ENCODE peak calls at places on chromosomes 7 and 10, in eight cellular contexts. X is spleen, S is transverse colon, Z is sigmoid colon, Y is prostate gland, A is Panc1, V is HCT116, T is stomach. U is an unnamed sample.

GRCh38 chr10:57880441-57881301 is 387.0 kb downstream of the IPMK start:
- DNase-seq in X (no peak), S (no peak), Z (no peak), Y (no peak), A (no peak), V (no peak), T (no peak), U (no peak)

GRCh38 chr7:115499966-115500365 is 530.6 kb downstream of the TFEC start:
- DNase-seq in X (no peak), S (no peak), Z (no peak), Y (no peak), A (no peak), V (no peak), T (no peak), U (no peak)

GRCh38 chr10:113497203-113497602 is 55.6 kb upstream of the HABP2 start:
- DNase-seq in X (no peak), S (no peak), Z (no peak), Y (no peak), A (no peak), V (no peak), T (no peak), U (no peak)

GRCh38 chr10:79354141-79354540 is 6.9 kb downstream of the PPIF start:
- DNase-seq in X (no peak), S (no peak), Z (no peak), Y (no peak), A (no peak), V (no peak), T (no peak), U (no peak)

GRCh38 chr10:82742478-82742877 is 867.5 kb downstream of the NRG3 start:
- DNase-seq in X (no peak), S (no peak), Z (no peak), Y (no peak), A (peak; percentile 2), V (no peak), T (peak; percentile 34), U (no peak)

GRCh38 chr10:43055217-43055616 is 21.7 kb upstream of the RET start:
- DNase-seq in X (no peak), S (no peak), Z (no peak), Y (no peak), A (no peak), V (no peak), T (no peak), U (no peak)

GRCh38 chr7:71900556-71900955 is 511.6 kb downstream of the CALN1 start:
- DNase-seq in X (no peak), S (no peak), Z (no peak), Y (no peak), A (no peak), V (no peak), T (no peak), U (no peak)

GRCh38 chr7:101411477-101411954 is 48.8 kb downstream of the COL26A1 start:
- DNase-seq in X (no peak), S (no peak), Z (no peak), Y (no peak), A (no peak), V (no peak), T (no peak), U (no peak)

GRCh38 chr10:132363921-132364593 is 32.1 kb downstream of the LRRC27 start:
- DNase-seq in X (peak; percentile 41), S (no peak), Z (peak; percentile 64), Y (no peak), A (no peak), V (no peak), T (no peak), U (peak; percentile 53)

GRCh38 chr7:70812511-70812910 is 319.4 kb upstream of the GALNT17 start:
- DNase-seq in X (no peak), S (no peak), Z (no peak), Y (no peak), A (no peak), V (no peak), T (no peak), U (no peak)

GRCh38 chr10:72254891-72255568 is 18.7 kb upstream of the DDIT4 start:
- DNase-seq in X (peak; percentile 92), S (peak; percentile 89), Z (peak; percentile 98), Y (peak; percentile 94), A (no peak), V (no peak), T (peak; percentile 93), U (peak; percentile 95)

GRCh38 chr10:78335691-78336401 is 302.2 kb downstream of the RPS24 start:
- DNase-seq in X (no peak), S (no peak), Z (peak; percentile 73), Y (peak; percentile 3), A (peak; percentile 89), V (no peak), T (no peak), U (no peak)

GRCh38 chr10:5659702-5660528 is 6.5 kb downstream of the ASB13 start:
- DNase-seq in X (no peak), S (peak; percentile 63), Z (no peak), Y (no peak), A (no peak), V (peak; percentile 8), T (peak; percentile 59), U (no peak)

GRCh38 chr10:12241810-12242529 is 46.0 kb downstream of the CDC123 start:
- DNase-seq in X (no peak), S (no peak), Z (no peak), Y (peak; percentile 82), A (no peak), V (no peak), T (no peak), U (no peak)

GRCh38 chr7:73557397-73558257 is at the start of gene BCL7B:
- DNase-seq in X (peak; percentile 94), S (peak; percentile 80), Z (peak; percentile 85), Y (peak; percentile 49), A (peak; percentile 54), V (peak; percentile 32), T (peak; percentile 78), U (peak; percentile 85)

GRCh38 chr7:112103246-112103645 is 103.0 kb downstream of the DOCK4 start:
- DNase-seq in X (no peak), S (peak; percentile 45), Z (no peak), Y (no peak), A (no peak), V (no peak), T (no peak), U (no peak)

GRCh38 chr10:3622845-3623621 is 162.0 kb downstream of the KLF6 start:
- DNase-seq in X (no peak), S (no peak), Z (no peak), Y (no peak), A (no peak), V (no peak), T (no peak), U (no peak)

GRCh38 chr10:27715505-27715904 is 30.1 kb downstream of the MKX start:
- DNase-seq in X (no peak), S (no peak), Z (no peak), Y (no peak), A (no peak), V (no peak), T (no peak), U (no peak)

GRCh38 chr7:33654641-33655040 is 250.7 kb upstream of the BMPER start:
- DNase-seq in X (no peak), S (no peak), Z (no peak), Y (no peak), A (no peak), V (no peak), T (no peak), U (no peak)

GRCh38 chr7:152527610-152528032 is 91.8 kb upstream of the KMT2C start:
- DNase-seq in X (no peak), S (no peak), Z (no peak), Y (peak; percentile 40), A (no peak), V (no peak), T (no peak), U (no peak)

GRCh38 chr7:47370461-47371042 is 211.4 kb downstream of the TNS3 start:
- DNase-seq in X (peak; percentile 39), S (no peak), Z (no peak), Y (no peak), A (no peak), V (no peak), T (no peak), U (no peak)

GRCh38 chr10:74589226-74589673 is 237.2 kb upstream of the KAT6B start:
- DNase-seq in X (peak; percentile 79), S (peak; percentile 77), Z (peak; percentile 97), Y (peak; percentile 60), A (no peak), V (no peak), T (peak; percentile 80), U (peak; percentile 94)
- H3K4me1 ChIP-seq in X (peaks cover 63% of the 10 kb centered on the region), S (peaks cover 72% of the 10 kb centered on the region), Z (no peaks in the 10 kb centered on the region), Y (peaks cover 14% of the 10 kb centered on the region), A (peaks cover 13% of the 10 kb centered on the region), V (peaks cover 7% of the 10 kb centered on the region), T (peaks cover 71% of the 10 kb centered on the region), U (peaks cover 69% of the 10 kb centered on the region)

GRCh38 chr7:56570968-56571367 is 454.8 kb upstream of the NUPR2 start:
- DNase-seq in X (no peak), S (no peak), Z (no peak), Y (no peak), A (no peak), V (no peak), T (no peak), U (no peak)
- H3K27ac ChIP-seq in X (no peak overlapping the region), S (no peak overlapping the region), Z (no peak overlapping the region), Y (no peak overlapping the region), A (no peak overlapping the region), V (no peak overlapping the region), T (no peak overlapping the region), U (no peak overlapping the region)

GRCh38 chr10:70174058-70174741 is 3.9 kb upstream of the SAR1A start:
- DNase-seq in X (no peak), S (peak; percentile 25), Z (no peak), Y (no peak), A (no peak), V (no peak), T (no peak), U (no peak)
- TF ChIP-seq POLR2AphosphoS5 in X (no peak), S (no peak), Z (no peak), Y (no peak), A (no peak), V (no peak), T (no peak), U (no peak)

GRCh38 chr10:7054915-7055314 is 355.9 kb downstream of the SFMBT2 start:
- DNase-seq in X (no peak), S (no peak), Z (no peak), Y (no peak), A (no peak), V (peak; percentile 10), T (no peak), U (no peak)
- H3K4me1 ChIP-seq in X (no peaks in the 10 kb centered on the region), S (no peaks in the 10 kb centered on the region), Z (no peaks in the 10 kb centered on the region), Y (no peaks in the 10 kb centered on the region), A (no peaks in the 10 kb centered on the region), V (no peaks in the 10 kb centered on the region), T (no peaks in the 10 kb centered on the region), U (no peaks in the 10 kb centered on the region)